ENCODE peak calls at places on chromosomes 12 and 14, in ten cellular contexts. One of them, this sample, is unnamed.
A peak's percentile ranks its signal among the peaks of the same experiment; 100 is the strongest.

GRCh38 chr12:1935700-1936378 is 17.4 kb upstream of the CACNA2D4 start:
- DNase-seq in fibroblast of villous mesenchyme: no peak
- DNase-seq in stimulated activated CD4-positive, alpha-beta T cell treated with anti-CD3 and anti-CD28 coated beads, Interleukin-15, amount 100 ng/mL, for 1 hour: no peak
- DNase-seq in NCI-H2029: no peak
- DNase-seq in right lobe of liver: peak; percentile 68
- DNase-seq in left ventricle myocardium inferior: no peak
- DNase-seq in D341Med: no peak
- DNase-seq in uterus: no peak
- DNase-seq in fibroblast of the aortic adventitia: no peak
- DNase-seq in mucosa of gallbladder: no peak
- DNase-seq in this sample: no peak

GRCh38 chr12:20507061-20507460 is 138.7 kb downstream of the PDE3A start:
- DNase-seq in fibroblast of villous mesenchyme: no peak
- DNase-seq in stimulated activated CD4-positive, alpha-beta T cell treated with anti-CD3 and anti-CD28 coated beads, Interleukin-15, amount 100 ng/mL, for 1 hour: no peak
- DNase-seq in NCI-H2029: no peak
- DNase-seq in right lobe of liver: no peak
- DNase-seq in left ventricle myocardium inferior: no peak
- DNase-seq in D341Med: no peak
- DNase-seq in uterus: no peak
- DNase-seq in fibroblast of the aortic adventitia: no peak
- DNase-seq in mucosa of gallbladder: no peak
- DNase-seq in this sample: no peak

GRCh38 chr12:129325566-129325965 is 472.3 kb downstream of the GLT1D1 start:
- DNase-seq in fibroblast of villous mesenchyme: no peak
- DNase-seq in stimulated activated CD4-positive, alpha-beta T cell treated with anti-CD3 and anti-CD28 coated beads, Interleukin-15, amount 100 ng/mL, for 1 hour: no peak
- DNase-seq in NCI-H2029: no peak
- DNase-seq in right lobe of liver: no peak
- DNase-seq in left ventricle myocardium inferior: no peak
- DNase-seq in D341Med: no peak
- DNase-seq in uterus: no peak
- DNase-seq in fibroblast of the aortic adventitia: no peak
- DNase-seq in mucosa of gallbladder: no peak
- DNase-seq in this sample: no peak

GRCh38 chr12:4030938-4031702 is 157.9 kb upstream of the PARP11 start:
- DNase-seq in fibroblast of villous mesenchyme: peak; percentile 98
- DNase-seq in stimulated activated CD4-positive, alpha-beta T cell treated with anti-CD3 and anti-CD28 coated beads, Interleukin-15, amount 100 ng/mL, for 1 hour: peak; percentile 62
- DNase-seq in NCI-H2029: no peak
- DNase-seq in right lobe of liver: peak; percentile 86
- DNase-seq in left ventricle myocardium inferior: peak; percentile 82
- DNase-seq in D341Med: peak; percentile 82
- DNase-seq in uterus: peak; percentile 91
- DNase-seq in fibroblast of the aortic adventitia: peak; percentile 98
- DNase-seq in mucosa of gallbladder: peak; percentile 91
- DNase-seq in this sample: peak; percentile 90

GRCh38 chr14:71354801-71355200 is 447.5 kb downstream of the PCNX1 start:
- DNase-seq in fibroblast of villous mesenchyme: no peak
- DNase-seq in stimulated activated CD4-positive, alpha-beta T cell treated with anti-CD3 and anti-CD28 coated beads, Interleukin-15, amount 100 ng/mL, for 1 hour: no peak
- DNase-seq in NCI-H2029: no peak
- DNase-seq in right lobe of liver: no peak
- DNase-seq in left ventricle myocardium inferior: no peak
- DNase-seq in D341Med: no peak
- DNase-seq in uterus: no peak
- DNase-seq in fibroblast of the aortic adventitia: no peak
- DNase-seq in mucosa of gallbladder: no peak
- DNase-seq in this sample: no peak

GRCh38 chr12:47591795-47592194 is 114.0 kb downstream of the RPAP3 start:
- DNase-seq in fibroblast of villous mesenchyme: no peak
- DNase-seq in stimulated activated CD4-positive, alpha-beta T cell treated with anti-CD3 and anti-CD28 coated beads, Interleukin-15, amount 100 ng/mL, for 1 hour: no peak
- DNase-seq in NCI-H2029: no peak
- DNase-seq in right lobe of liver: no peak
- DNase-seq in left ventricle myocardium inferior: no peak
- DNase-seq in D341Med: no peak
- DNase-seq in uterus: no peak
- DNase-seq in fibroblast of the aortic adventitia: no peak
- DNase-seq in mucosa of gallbladder: no peak
- DNase-seq in this sample: no peak

GRCh38 chr12:90023207-90023870 is 314.7 kb upstream of the ATP2B1 start:
- DNase-seq in fibroblast of villous mesenchyme: no peak
- DNase-seq in stimulated activated CD4-positive, alpha-beta T cell treated with anti-CD3 and anti-CD28 coated beads, Interleukin-15, amount 100 ng/mL, for 1 hour: no peak
- DNase-seq in NCI-H2029: no peak
- DNase-seq in right lobe of liver: no peak
- DNase-seq in left ventricle myocardium inferior: no peak
- DNase-seq in D341Med: no peak
- DNase-seq in uterus: no peak
- DNase-seq in fibroblast of the aortic adventitia: no peak
- DNase-seq in mucosa of gallbladder: no peak
- DNase-seq in this sample: no peak

GRCh38 chr12:20695232-20695631 is at the start of gene SLCO1C1:
- DNase-seq in fibroblast of villous mesenchyme: no peak
- DNase-seq in stimulated activated CD4-positive, alpha-beta T cell treated with anti-CD3 and anti-CD28 coated beads, Interleukin-15, amount 100 ng/mL, for 1 hour: no peak
- DNase-seq in NCI-H2029: no peak
- DNase-seq in right lobe of liver: no peak
- DNase-seq in left ventricle myocardium inferior: no peak
- DNase-seq in D341Med: no peak
- DNase-seq in uterus: no peak
- DNase-seq in fibroblast of the aortic adventitia: no peak
- DNase-seq in mucosa of gallbladder: no peak
- DNase-seq in this sample: no peak

This sample was measured in prostate gland.